ENCODE peak calls at places on chromosomes 4 and X, in ten cellular contexts. L, V, P, Q, E, S, O, W, M and T are unnamed samples.
A peak's percentile ranks its signal among the peaks of the same experiment; 100 is the strongest.

GRCh38 chr4:76830612-76831474 is 67.1 kb downstream of the SOWAHB start:
- DNase-seq in L (no peak), V (peak; percentile 85), P (no peak), Q (no peak), E (no peak), S (peak; percentile 49), O (peak; percentile 7), W (no peak), M (no peak), T (no peak)

GRCh38 chrX:51215266-51215665 is 117.4 kb upstream of the NUDT10 start:
- DNase-seq in L (no peak), V (no peak), P (no peak), Q (no peak), E (no peak), S (no peak), O (no peak), W (no peak), M (no peak), T (no peak)

GRCh38 chrX:117376460-117376859 is 740.1 kb downstream of the KLHL13 start:
- DNase-seq in L (no peak), V (no peak), P (no peak), Q (no peak), E (no peak), S (no peak), O (no peak), W (no peak), M (no peak), T (no peak)

GRCh38 chr4:116016201-116016600 is 902.8 kb upstream of the NDST4 start:
- DNase-seq in L (no peak), V (peak; percentile 61), P (peak; percentile 11), Q (no peak), E (no peak), S (no peak), O (no peak), W (peak; percentile 44), M (no peak), T (no peak)

GRCh38 chr4:1318488-1319213 is 28.4 kb upstream of the UVSSA start:
- DNase-seq in L (no peak), V (no peak), P (no peak), Q (no peak), E (no peak), S (no peak), O (peak; percentile 22), W (peak; percentile 22), M (no peak), T (no peak)

GRCh38 chr4:17544205-17544604 is 29.2 kb downstream of the CLRN2 start:
- DNase-seq in L (peak; percentile 51), V (no peak), P (no peak), Q (peak; percentile 100), E (peak; percentile 48), S (no peak), O (no peak), W (no peak), M (no peak), T (no peak)

GRCh38 chr4:150217804-150218203 is 139.6 kb downstream of the DCLK2 start:
- DNase-seq in L (peak; percentile 60), V (no peak), P (no peak), Q (no peak), E (peak; percentile 68), S (no peak), O (no peak), W (no peak), M (no peak), T (no peak)

GRCh38 chrX:39499996-39500395 is 597.8 kb downstream of the BCOR start:
- DNase-seq in L (no peak), V (peak; percentile 16), P (no peak), Q (no peak), E (no peak), S (no peak), O (no peak), W (no peak), M (no peak), T (no peak)

GRCh38 chr4:108224628-108225053 is 55.9 kb upstream of the LEF1 start:
- DNase-seq in L (no peak), V (peak; percentile 62), P (peak; percentile 39), Q (no peak), E (no peak), S (no peak), O (no peak), W (no peak), M (no peak), T (no peak)

GRCh38 chrX:49106930-49107329 is 16.6 kb downstream of the GPKOW start:
- DNase-seq in L (peak; percentile 5), V (peak; percentile 58), P (no peak), Q (peak; percentile 61), E (no peak), S (peak; percentile 43), O (peak; percentile 7), W (no peak), M (peak; percentile 24), T (peak; percentile 63)

GRCh38 chrX:108396188-108396885 is 41.9 kb downstream of the COL4A6 start:
- DNase-seq in L (no peak), V (no peak), P (no peak), Q (no peak), E (no peak), S (no peak), O (no peak), W (no peak), M (no peak), T (no peak)

GRCh38 chr4:169791527-169792156 is 33.9 kb upstream of the HPF1 start:
- DNase-seq in L (peak; percentile 75), V (peak; percentile 70), P (no peak), Q (peak; percentile 82), E (peak; percentile 39), S (peak; percentile 46), O (peak; percentile 64), W (no peak), M (peak; percentile 36), T (peak; percentile 73)

GRCh38 chr4:89303177-89303576 is 4.4 kb downstream of the GPRIN3 start:
- DNase-seq in L (peak; percentile 25), V (no peak), P (no peak), Q (no peak), E (no peak), S (no peak), O (no peak), W (peak; percentile 51), M (no peak), T (no peak)

GRCh38 chr4:15809058-15809457 is 30.9 kb downstream of the CD38 start:
- DNase-seq in L (no peak), V (no peak), P (no peak), Q (no peak), E (no peak), S (no peak), O (no peak), W (no peak), M (no peak), T (no peak)

GRCh38 chr4:84952776-84953175 is 13.7 kb downstream of the WDFY3 start:
- DNase-seq in L (no peak), V (no peak), P (no peak), Q (no peak), E (no peak), S (no peak), O (no peak), W (no peak), M (no peak), T (no peak)

GRCh38 chr4:166956484-166956883 is 277.8 kb downstream of the SPOCK3 start:
- DNase-seq in L (no peak), V (no peak), P (no peak), Q (no peak), E (no peak), S (no peak), O (no peak), W (no peak), M (no peak), T (no peak)

GRCh38 chr4:184306949-184307348 is 89.3 kb upstream of the ENPP6 start:
- DNase-seq in L (no peak), V (no peak), P (no peak), Q (no peak), E (no peak), S (no peak), O (no peak), W (no peak), M (no peak), T (no peak)

GRCh38 chrX:2502668-2503519 is 2.1 kb upstream of the DHRSX start:
- DNase-seq in L (no peak), V (peak; percentile 44), P (no peak), Q (no peak), E (no peak), S (peak; percentile 30), O (no peak), W (no peak), M (no peak), T (no peak)

GRCh38 chr4:162131256-162131655 is 32.5 kb downstream of the FSTL5 start:
- DNase-seq in L (no peak), V (no peak), P (no peak), Q (no peak), E (no peak), S (no peak), O (no peak), W (no peak), M (no peak), T (no peak)

GRCh38 chrX:154596290-154596929 is 11.5 kb downstream of the CTAG1A start:
- DNase-seq in L (no peak), V (peak; percentile 70), P (peak; percentile 52), Q (no peak), E (no peak), S (no peak), O (no peak), W (no peak), M (peak; percentile 17), T (no peak)

GRCh38 chr4:6093671-6094070 is 75.4 kb upstream of the C4orf50 start:
- DNase-seq in L (no peak), V (no peak), P (no peak), Q (no peak), E (no peak), S (no peak), O (no peak), W (no peak), M (no peak), T (no peak)

GRCh38 chrX:46040001-46040400 is 505.2 kb downstream of the ZNF674 start:
- DNase-seq in L (no peak), V (no peak), P (no peak), Q (no peak), E (no peak), S (no peak), O (no peak), W (no peak), M (no peak), T (no peak)

GRCh38 chrX:95903490-95903889 is 781.2 kb upstream of the DIAPH2 start:
- DNase-seq in L (no peak), V (peak; percentile 41), P (no peak), Q (no peak), E (no peak), S (no peak), O (peak; percentile 4), W (no peak), M (no peak), T (no peak)

GRCh38 chr4:37666625-37667071 is 19.5 kb downstream of the RELL1 start:
- DNase-seq in L (no peak), V (peak; percentile 83), P (peak; percentile 28), Q (no peak), E (no peak), S (peak; percentile 67), O (peak; percentile 18), W (no peak), M (peak; percentile 46), T (no peak)

GRCh38 chrX:81336455-81337144 is 134.7 kb downstream of the SH3BGRL start:
- DNase-seq in L (no peak), V (no peak), P (no peak), Q (no peak), E (no peak), S (no peak), O (no peak), W (no peak), M (peak; percentile 3), T (no peak)

GRCh38 chr4:106255195-106255594 is 60.8 kb downstream of the TBCK start:
- DNase-seq in L (no peak), V (no peak), P (no peak), Q (no peak), E (no peak), S (no peak), O (no peak), W (no peak), M (no peak), T (no peak)

GRCh38 chrX:48498374-48498809 is 10.4 kb upstream of the PORCN start:
- DNase-seq in L (no peak), V (peak; percentile 56), P (no peak), Q (no peak), E (no peak), S (peak; percentile 65), O (no peak), W (no peak), M (no peak), T (no peak)

GRCh38 chr4:110821186-110821585 is 198.3 kb upstream of the PITX2 start:
- DNase-seq in L (no peak), V (no peak), P (no peak), Q (no peak), E (no peak), S (no peak), O (no peak), W (no peak), M (no peak), T (no peak)